ENCODE peak calls at places on chromosomes 7 and 10, in eight cellular contexts. One of them, this sample, is unnamed.

GRCh38 chr7:37448637-37449331 is at the start of gene ELMO1:
- DNase-seq in HCT116: no peak
- DNase-seq in pancreas: peak; percentile 63
- DNase-seq in endodermal cell: peak; percentile 93
- DNase-seq in PC-3: peak; percentile 2
- DNase-seq in uterus: peak; percentile 46
- DNase-seq in dorsolateral prefrontal cortex: no peak
- DNase-seq in colonic mucosa: peak; percentile 67
- DNase-seq in this sample: peak; percentile 83

GRCh38 chr10:33496096-33496495 is 161.6 kb upstream of the NRP1 start:
- DNase-seq in uterus: no peak
- DNase-seq in endodermal cell: no peak
- DNase-seq in pancreas: no peak
- DNase-seq in PC-3: no peak
- DNase-seq in dorsolateral prefrontal cortex: no peak
- DNase-seq in HCT116: no peak
- DNase-seq in colonic mucosa: no peak
- DNase-seq in this sample: no peak

GRCh38 chr10:93850484-93851015 is 43.2 kb upstream of the SLC35G1 start:
- DNase-seq in HCT116: no peak
- DNase-seq in colonic mucosa: no peak
- DNase-seq in uterus: no peak
- DNase-seq in endodermal cell: no peak
- DNase-seq in PC-3: no peak
- DNase-seq in dorsolateral prefrontal cortex: no peak
- DNase-seq in pancreas: no peak
- DNase-seq in this sample: no peak

GRCh38 chr7:85554294-85554877 is 367.5 kb upstream of the SEMA3D start:
- DNase-seq in endodermal cell: no peak
- DNase-seq in pancreas: peak; percentile 11
- DNase-seq in HCT116: peak; percentile 37
- DNase-seq in uterus: no peak
- DNase-seq in colonic mucosa: peak; percentile 20
- DNase-seq in PC-3: peak; percentile 82
- DNase-seq in dorsolateral prefrontal cortex: no peak
- DNase-seq in this sample: no peak

GRCh38 chr10:97882142-97883091 is 32.8 kb downstream of the GOLGA7B start:
- DNase-seq in HCT116: peak; percentile 90
- DNase-seq in PC-3: peak; percentile 94
- DNase-seq in uterus: no peak
- DNase-seq in pancreas: peak; percentile 58
- DNase-seq in endodermal cell: no peak
- DNase-seq in dorsolateral prefrontal cortex: no peak
- DNase-seq in colonic mucosa: no peak
- DNase-seq in this sample: peak; percentile 94

GRCh38 chr7:131859162-131859821 is 302.9 kb upstream of the PODXL start:
- DNase-seq in pancreas: peak; percentile 36
- DNase-seq in HCT116: peak; percentile 43
- DNase-seq in endodermal cell: peak; percentile 92
- DNase-seq in dorsolateral prefrontal cortex: peak; percentile 41
- DNase-seq in PC-3: peak; percentile 77
- DNase-seq in uterus: peak; percentile 25
- DNase-seq in colonic mucosa: peak; percentile 61
- DNase-seq in this sample: no peak

GRCh38 chr7:31096882-31097258 is 44.8 kb downstream of the ADCYAP1R1 start:
- DNase-seq in dorsolateral prefrontal cortex: no peak
- DNase-seq in PC-3: no peak
- DNase-seq in endodermal cell: peak; percentile 29
- DNase-seq in pancreas: no peak
- DNase-seq in colonic mucosa: no peak
- DNase-seq in uterus: no peak
- DNase-seq in HCT116: no peak
- DNase-seq in this sample: peak; percentile 55

GRCh38 chr10:131758942-131759315 is 141.9 kb upstream of the PPP2R2D start:
- DNase-seq in HCT116: no peak
- DNase-seq in colonic mucosa: no peak
- DNase-seq in PC-3: no peak
- DNase-seq in uterus: no peak
- DNase-seq in dorsolateral prefrontal cortex: no peak
- DNase-seq in pancreas: no peak
- DNase-seq in endodermal cell: no peak
- DNase-seq in this sample: no peak

GRCh38 chr7:63899691-63900393 is 98.8 kb upstream of the ZNF722 start:
- DNase-seq in uterus: peak; percentile 64
- DNase-seq in endodermal cell: no peak
- DNase-seq in HCT116: no peak
- DNase-seq in colonic mucosa: peak; percentile 85
- DNase-seq in pancreas: peak; percentile 85
- DNase-seq in dorsolateral prefrontal cortex: peak; percentile 90
- DNase-seq in PC-3: peak; percentile 31
- DNase-seq in this sample: no peak

GRCh38 chr10:103637855-103638561 is 144.5 kb downstream of the NEURL1 start:
- DNase-seq in colonic mucosa: no peak
- DNase-seq in uterus: peak; percentile 93
- DNase-seq in PC-3: no peak
- DNase-seq in HCT116: no peak
- DNase-seq in pancreas: peak; percentile 42
- DNase-seq in endodermal cell: no peak
- DNase-seq in dorsolateral prefrontal cortex: peak; percentile 87
- DNase-seq in this sample: peak; percentile 98

GRCh38 chr7:80277434-80278427 is 143.1 kb downstream of the GNAI1 start:
- DNase-seq in HCT116: peak; percentile 92
- DNase-seq in endodermal cell: no peak
- DNase-seq in uterus: no peak
- DNase-seq in PC-3: peak; percentile 77
- DNase-seq in colonic mucosa: no peak
- DNase-seq in pancreas: no peak
- DNase-seq in dorsolateral prefrontal cortex: no peak
- DNase-seq in this sample: no peak

GRCh38 chr10:97828721-97829120 is 20.9 kb upstream of the GOLGA7B start:
- DNase-seq in HCT116: no peak
- DNase-seq in colonic mucosa: no peak
- DNase-seq in pancreas: no peak
- DNase-seq in uterus: no peak
- DNase-seq in dorsolateral prefrontal cortex: peak; percentile 27
- DNase-seq in PC-3: no peak
- DNase-seq in endodermal cell: no peak
- DNase-seq in this sample: no peak

GRCh38 chr7:22361795-22362194 is 4.8 kb upstream of the RAPGEF5 start:
- DNase-seq in HCT116: no peak
- DNase-seq in endodermal cell: no peak
- DNase-seq in uterus: no peak
- DNase-seq in pancreas: peak; percentile 61
- DNase-seq in dorsolateral prefrontal cortex: peak; percentile 75
- DNase-seq in PC-3: peak; percentile 95
- DNase-seq in colonic mucosa: peak; percentile 67
- DNase-seq in this sample: no peak

GRCh38 chr7:42700376-42701327 is 211.2 kb downstream of the C7orf25 start:
- DNase-seq in pancreas: peak; percentile 27
- DNase-seq in PC-3: no peak
- DNase-seq in dorsolateral prefrontal cortex: no peak
- DNase-seq in uterus: no peak
- DNase-seq in endodermal cell: no peak
- DNase-seq in colonic mucosa: no peak
- DNase-seq in HCT116: no peak
- DNase-seq in this sample: no peak

GRCh38 chr7:47195641-47196040 is 386.3 kb downstream of the TNS3 start:
- DNase-seq in HCT116: peak; percentile 21
- DNase-seq in pancreas: no peak
- DNase-seq in colonic mucosa: no peak
- DNase-seq in PC-3: peak; percentile 24
- DNase-seq in endodermal cell: peak; percentile 66
- DNase-seq in uterus: no peak
- DNase-seq in dorsolateral prefrontal cortex: no peak
- DNase-seq in this sample: no peak

GRCh38 chr7:151174246-151175046 is 7.0 kb upstream of the GBX1 start:
- DNase-seq in pancreas: no peak
- DNase-seq in PC-3: no peak
- DNase-seq in endodermal cell: no peak
- DNase-seq in dorsolateral prefrontal cortex: no peak
- DNase-seq in HCT116: no peak
- DNase-seq in uterus: no peak
- DNase-seq in colonic mucosa: no peak
- DNase-seq in this sample: peak; percentile 69

DNA sequence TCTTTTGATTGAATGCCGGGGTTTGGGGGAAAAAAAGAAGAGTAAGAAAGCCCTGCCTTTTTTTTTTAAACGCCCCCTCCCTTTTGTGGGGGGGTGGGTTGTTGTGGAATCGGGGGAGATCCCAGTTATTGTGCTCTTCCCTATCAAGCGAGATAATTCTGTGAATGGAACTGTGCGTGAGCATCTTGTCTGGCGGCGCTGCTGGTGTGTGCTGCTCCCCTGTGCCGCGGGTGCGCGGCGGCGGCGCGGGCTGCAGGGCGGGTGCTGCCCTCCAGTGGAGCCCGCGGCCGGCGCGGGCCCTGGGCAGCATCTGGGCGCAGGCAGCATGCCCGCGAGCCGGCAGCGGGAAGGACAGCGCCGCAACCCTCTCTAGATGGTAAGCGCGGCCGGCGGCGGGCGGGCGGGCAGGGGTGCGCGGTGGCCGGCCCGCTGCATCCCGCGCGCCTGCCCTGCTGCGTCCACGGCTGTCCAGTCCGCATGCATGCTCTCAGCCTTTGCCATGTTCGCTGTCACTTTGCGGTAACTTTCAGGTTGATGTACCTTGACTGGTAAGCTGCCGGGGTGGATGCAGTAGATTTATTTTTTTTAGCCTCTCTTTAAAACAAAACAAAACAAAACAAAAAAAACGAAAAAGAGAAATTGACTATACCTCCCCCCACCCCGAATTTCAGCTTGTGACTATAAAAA is 176.6 kb downstream of the TCF7L2 start:
- DNase-seq in HCT116: no peak
- DNase-seq in pancreas: peak; percentile 54
- DNase-seq in dorsolateral prefrontal cortex: peak; percentile 39
- DNase-seq in PC-3: peak; percentile 73
- DNase-seq in endodermal cell: peak; percentile 88
- DNase-seq in uterus: peak; percentile 61
- DNase-seq in colonic mucosa: peak; percentile 65
- DNase-seq in this sample: no peak
- TF ChIP-seq CTCF in HCT116: peak; percentile 32
- TF ChIP-seq CTCF in pancreas: peak; percentile 72
- TF ChIP-seq CTCF in dorsolateral prefrontal cortex: peak; percentile 80
- TF ChIP-seq CTCF in PC-3: peak; percentile 61
- TF ChIP-seq CTCF in endodermal cell: peak; percentile 80
- TF ChIP-seq CTCF in uterus: peak; percentile 44
- TF ChIP-seq CTCF in colonic mucosa: peak; percentile 53
- TF ChIP-seq CTCF in this sample: peak; percentile 77

GRCh38 chr7:100169147-100169850 is 882 bp upstream of the GAL3ST4 start:
- DNase-seq in HCT116: no peak
- DNase-seq in pancreas: no peak
- DNase-seq in PC-3: no peak
- DNase-seq in endodermal cell: peak; percentile 45
- DNase-seq in uterus: no peak
- DNase-seq in colonic mucosa: no peak
- DNase-seq in dorsolateral prefrontal cortex: no peak
- DNase-seq in this sample: no peak
- H3K4me3 ChIP-seq in HCT116: no peak overlapping the region
- H3K4me3 ChIP-seq in pancreas: no peak overlapping the region
- H3K4me3 ChIP-seq in PC-3: no peak overlapping the region
- H3K4me3 ChIP-seq in endodermal cell: no peak overlapping the region
- H3K4me3 ChIP-seq in uterus: no peak overlapping the region
- H3K4me3 ChIP-seq in colonic mucosa: no peak overlapping the region
- H3K4me3 ChIP-seq in dorsolateral prefrontal cortex: peak overlapping the region; percentile 58
- H3K4me3 ChIP-seq in this sample: peak overlapping the region; percentile 68

GRCh38 chr10:49622426-49623425 is 8.9 kb downstream of the CHAT start:
- DNase-seq in HCT116: no peak
- DNase-seq in pancreas: no peak
- DNase-seq in PC-3: no peak
- DNase-seq in dorsolateral prefrontal cortex: no peak
- DNase-seq in endodermal cell: peak; percentile 30
- DNase-seq in colonic mucosa: no peak
- DNase-seq in uterus: no peak
- DNase-seq in this sample: no peak
- H3K27ac ChIP-seq in HCT116: no peak overlapping the region
- H3K27ac ChIP-seq in pancreas: no peak overlapping the region
- H3K27ac ChIP-seq in PC-3: no peak overlapping the region
- H3K27ac ChIP-seq in dorsolateral prefrontal cortex: no peak overlapping the region
- H3K27ac ChIP-seq in endodermal cell: no peak overlapping the region
- H3K27ac ChIP-seq in colonic mucosa: no peak overlapping the region
- H3K27ac ChIP-seq in uterus: no peak overlapping the region
- H3K27ac ChIP-seq in this sample: no peak overlapping the region

GRCh38 chr10:114487815-114488536 is 83.7 kb upstream of the AFAP1L2 start:
- DNase-seq in PC-3: no peak
- DNase-seq in pancreas: no peak
- DNase-seq in endodermal cell: no peak
- DNase-seq in HCT116: no peak
- DNase-seq in uterus: no peak
- DNase-seq in dorsolateral prefrontal cortex: no peak
- DNase-seq in colonic mucosa: no peak
- DNase-seq in this sample: no peak

GRCh38 chr10:114483575-114483974 is 79.3 kb upstream of the AFAP1L2 start:
- DNase-seq in endodermal cell: no peak
- DNase-seq in uterus: no peak
- DNase-seq in dorsolateral prefrontal cortex: no peak
- DNase-seq in colonic mucosa: no peak
- DNase-seq in pancreas: no peak
- DNase-seq in HCT116: no peak
- DNase-seq in PC-3: no peak
- DNase-seq in this sample: no peak

GRCh38 chr10:114489521-114490310 is 85.4 kb upstream of the AFAP1L2 start:
- DNase-seq in uterus: peak; percentile 34
- DNase-seq in colonic mucosa: no peak
- DNase-seq in PC-3: no peak
- DNase-seq in HCT116: peak; percentile 65
- DNase-seq in pancreas: no peak
- DNase-seq in endodermal cell: peak; percentile 63
- DNase-seq in dorsolateral prefrontal cortex: no peak
- DNase-seq in this sample: no peak

GRCh38 chr10:114485695-114486400 is 81.5 kb upstream of the AFAP1L2 start:
- DNase-seq in colonic mucosa: no peak
- DNase-seq in dorsolateral prefrontal cortex: no peak
- DNase-seq in pancreas: no peak
- DNase-seq in endodermal cell: no peak
- DNase-seq in HCT116: no peak
- DNase-seq in uterus: peak; percentile 40
- DNase-seq in PC-3: no peak
- DNase-seq in this sample: no peak

DNA sequence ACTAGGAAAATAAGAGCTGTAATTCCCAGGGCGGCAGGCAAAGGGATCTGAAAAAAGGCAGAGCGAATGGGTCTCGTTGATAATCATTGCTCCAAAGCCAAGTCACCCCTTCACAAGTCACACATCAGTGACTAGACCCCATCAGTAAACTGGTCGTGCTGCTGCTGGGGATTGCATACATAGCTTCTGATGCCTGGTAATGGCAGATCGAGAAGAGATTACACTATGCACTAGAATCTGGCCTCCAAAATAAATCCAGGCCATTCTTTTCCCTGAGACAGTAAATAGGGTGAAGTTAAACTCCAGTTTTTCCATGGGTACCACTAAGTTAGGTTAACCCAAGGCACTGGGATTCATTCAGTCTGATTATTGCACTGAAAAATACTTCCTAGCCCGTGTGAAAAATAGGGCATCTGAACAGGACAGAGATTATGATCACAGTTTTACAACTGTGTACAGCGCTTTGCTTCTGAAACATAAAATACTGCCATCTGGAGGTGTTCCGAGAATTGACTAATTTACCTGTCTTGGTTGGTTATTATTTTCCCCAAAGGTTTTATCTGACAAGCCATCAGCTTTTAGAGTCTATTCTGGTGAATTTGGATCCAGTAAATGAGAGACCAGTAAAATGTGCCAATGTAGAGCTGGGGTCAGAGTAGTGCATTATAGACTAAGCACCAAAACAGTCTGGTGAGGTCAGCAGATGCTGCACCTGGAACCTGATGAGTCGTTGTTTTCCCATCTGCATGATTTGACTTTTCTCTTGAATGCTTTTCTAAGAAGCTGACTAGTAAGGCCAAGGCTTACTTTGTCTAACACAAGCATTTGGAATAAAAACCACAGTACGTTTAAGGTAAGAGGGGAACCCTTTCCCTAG is 82.9 kb upstream of the AFAP1L2 start:
- DNase-seq in colonic mucosa: no peak
- DNase-seq in pancreas: no peak
- DNase-seq in endodermal cell: no peak
- DNase-seq in PC-3: peak; percentile 41
- DNase-seq in HCT116: no peak
- DNase-seq in dorsolateral prefrontal cortex: no peak
- DNase-seq in uterus: no peak
- DNase-seq in this sample: no peak
- TF ChIP-seq CTCF in colonic mucosa: no peak
- TF ChIP-seq CTCF in pancreas: no peak
- TF ChIP-seq CTCF in endodermal cell: peak; percentile 56
- TF ChIP-seq CTCF in PC-3: peak; percentile 48
- TF ChIP-seq CTCF in HCT116: peak; percentile 74
- TF ChIP-seq CTCF in dorsolateral prefrontal cortex: no peak
- TF ChIP-seq CTCF in uterus: no peak
- TF ChIP-seq CTCF in this sample: no peak

This sample was measured in coronary artery.